ENCODE peak calls at places on chromosomes 11 and 22, in seven cellular contexts. G is GM12891; X is HuH-7.5; C is ELF-1; Q is dermis blood vessel endothelial cell; L is psoas muscle; T is stimulated activated CD8-positive, alpha-beta memory T cell treated with anti-CD3 and anti-CD28 coated beads, Interleukin-12 subunit alpha, Interleukin-12 subunit beta, amount 100 ng/mL, for 1 hour. V is an unnamed sample.

GRCh38 chr11:8289426-8290047 is 25.9 kb upstream of the LMO1 start:
- DNase-seq in G (no peak), X (no peak), C (no peak), Q (peak; percentile 53), L (no peak), T (no peak), V (no peak)

GRCh38 chr11:64763804-64764611 is 4.2 kb upstream of the PYGM start:
- DNase-seq in G (no peak), X (no peak), C (peak; percentile 48), Q (no peak), L (no peak), T (no peak), V (no peak)

GRCh38 chr11:39220501-39221230 is 2238.8 kb downstream of the LRRC4C start:
- DNase-seq in G (no peak), X (no peak), C (no peak), Q (no peak), L (no peak), T (no peak), V (no peak)

GRCh38 chr11:19345519-19345847 is 104.7 kb upstream of the E2F8 start:
- DNase-seq in G (peak; percentile 56), X (no peak), C (peak; percentile 26), Q (peak; percentile 42), L (peak; percentile 47), T (no peak), V (no peak)

GRCh38 chr11:1348748-1349073 is 39.3 kb upstream of the TOLLIP start:
- DNase-seq in G (no peak), X (no peak), C (no peak), Q (no peak), L (no peak), T (no peak), V (no peak)

GRCh38 chr11:39673994-39674393 is 1785.5 kb downstream of the LRRC4C start:
- DNase-seq in G (no peak), X (no peak), C (no peak), Q (no peak), L (no peak), T (no peak), V (no peak)

GRCh38 chr11:69791266-69791665 is 16.1 kb upstream of the FGF4 start:
- DNase-seq in G (no peak), X (no peak), C (peak; percentile 38), Q (no peak), L (peak; percentile 32), T (no peak), V (no peak)

GRCh38 chr22:30640839-30641430 is 5.4 kb downstream of the SLC35E4 start:
- DNase-seq in G (no peak), X (no peak), C (no peak), Q (no peak), L (no peak), T (no peak), V (no peak)

GRCh38 chr11:119754656-119755350 is 25.8 kb upstream of the NECTIN1 start:
- DNase-seq in G (no peak), X (no peak), C (no peak), Q (no peak), L (no peak), T (no peak), V (no peak)

GRCh38 chr11:12408156-12408770 is 30.9 kb downstream of the PARVA start:
- DNase-seq in G (no peak), X (no peak), C (no peak), Q (no peak), L (no peak), T (no peak), V (peak; percentile 53)

GRCh38 chr11:115226556-115226955 is 277.7 kb downstream of the CADM1 start:
- DNase-seq in G (no peak), X (no peak), C (peak; percentile 79), Q (no peak), L (no peak), T (no peak), V (no peak)

GRCh38 chr11:134622458-134622857 is 210.4 kb upstream of the B3GAT1 start:
- DNase-seq in G (no peak), X (no peak), C (no peak), Q (no peak), L (no peak), T (no peak), V (no peak)

GRCh38 chr11:128776434-128777284 is 82.8 kb downstream of the FLI1 start:
- DNase-seq in G (peak; percentile 48), X (no peak), C (peak; percentile 79), Q (peak; percentile 66), L (no peak), T (peak; percentile 21), V (no peak)

GRCh38 chr11:72127923-72128322 is 7.6 kb upstream of the FOLR3 start:
- DNase-seq in G (no peak), X (no peak), C (no peak), Q (no peak), L (no peak), T (no peak), V (no peak)

GRCh38 chr22:42344391-42344861 is 74.0 kb upstream of the TCF20 start:
- DNase-seq in G (no peak), X (no peak), C (peak; percentile 60), Q (no peak), L (peak; percentile 65), T (no peak), V (no peak)

GRCh38 chr22:50206599-50206998 is 5.8 kb downstream of the SELENOO start:
- DNase-seq in G (no peak), X (peak; percentile 88), C (peak; percentile 82), Q (peak; percentile 41), L (peak; percentile 76), T (no peak), V (no peak)

GRCh38 chr11:44171518-44171917 is 76.0 kb downstream of the EXT2 start:
- DNase-seq in G (no peak), X (no peak), C (no peak), Q (no peak), L (no peak), T (no peak), V (no peak)